ENCODE peak calls at places on chromosomes 13 and 19, in seven cellular contexts. E, W, P, A, O, U and M are unnamed samples.
A peak's percentile ranks its signal among the peaks of the same experiment; 100 is the strongest.

GRCh38 chr13:74070065-74070464 is 64.1 kb downstream of the KLF12 start:
- DNase-seq in E (no peak), W (no peak), P (no peak), A (no peak), O (no peak), U (no peak), M (no peak)

GRCh38 chr13:47420568-47420967 is 523.7 kb upstream of the HTR2A start:
- DNase-seq in E (no peak), W (no peak), P (peak; percentile 14), A (no peak), O (no peak), U (no peak), M (no peak)

GRCh38 chr13:97852181-97852874 is 101.1 kb upstream of the IPO5 start:
- DNase-seq in E (no peak), W (no peak), P (no peak), A (no peak), O (no peak), U (no peak), M (no peak)

GRCh38 chr19:8487137-8487851 is 15.1 kb downstream of the PRAM1 start:
- DNase-seq in E (no peak), W (no peak), P (no peak), A (no peak), O (no peak), U (no peak), M (no peak)

GRCh38 chr13:79735228-79735627 is 254.3 kb downstream of the NDFIP2 start:
- DNase-seq in E (no peak), W (no peak), P (no peak), A (no peak), O (no peak), U (no peak), M (no peak)

GRCh38 chr19:799076-799881 is 2.0 kb downstream of the PTBP1 start:
- DNase-seq in E (no peak), W (no peak), P (peak; percentile 59), A (no peak), O (peak; percentile 72), U (no peak), M (peak; percentile 17)

GRCh38 chr19:15684828-15685227 is 11.9 kb downstream of the CYP4F12 start:
- DNase-seq in E (no peak), W (no peak), P (no peak), A (no peak), O (no peak), U (no peak), M (no peak)

GRCh38 chr13:112874751-112875300 is 94.2 kb upstream of the MCF2L start:
- DNase-seq in E (no peak), W (no peak), P (no peak), A (no peak), O (peak; percentile 5), U (no peak), M (no peak)

GRCh38 chr19:41447732-41448332 is 4.9 kb downstream of the ERICH4 start:
- DNase-seq in E (no peak), W (no peak), P (no peak), A (no peak), O (no peak), U (no peak), M (no peak)

GRCh38 chr19:4987286-4987685 is 18.4 kb downstream of the KDM4B start:
- DNase-seq in E (no peak), W (no peak), P (no peak), A (no peak), O (no peak), U (no peak), M (no peak)

GRCh38 chr13:35961461-35962220 is 169.5 kb downstream of the DCLK1 start:
- DNase-seq in E (no peak), W (no peak), P (peak; percentile 34), A (no peak), O (no peak), U (no peak), M (no peak)
- TF ChIP-seq CTCF in E (no peak), W (peak; percentile 9), P (peak; percentile 19), A (peak; percentile 33), O (no peak), U (peak; percentile 52), M (no peak)

DNA sequence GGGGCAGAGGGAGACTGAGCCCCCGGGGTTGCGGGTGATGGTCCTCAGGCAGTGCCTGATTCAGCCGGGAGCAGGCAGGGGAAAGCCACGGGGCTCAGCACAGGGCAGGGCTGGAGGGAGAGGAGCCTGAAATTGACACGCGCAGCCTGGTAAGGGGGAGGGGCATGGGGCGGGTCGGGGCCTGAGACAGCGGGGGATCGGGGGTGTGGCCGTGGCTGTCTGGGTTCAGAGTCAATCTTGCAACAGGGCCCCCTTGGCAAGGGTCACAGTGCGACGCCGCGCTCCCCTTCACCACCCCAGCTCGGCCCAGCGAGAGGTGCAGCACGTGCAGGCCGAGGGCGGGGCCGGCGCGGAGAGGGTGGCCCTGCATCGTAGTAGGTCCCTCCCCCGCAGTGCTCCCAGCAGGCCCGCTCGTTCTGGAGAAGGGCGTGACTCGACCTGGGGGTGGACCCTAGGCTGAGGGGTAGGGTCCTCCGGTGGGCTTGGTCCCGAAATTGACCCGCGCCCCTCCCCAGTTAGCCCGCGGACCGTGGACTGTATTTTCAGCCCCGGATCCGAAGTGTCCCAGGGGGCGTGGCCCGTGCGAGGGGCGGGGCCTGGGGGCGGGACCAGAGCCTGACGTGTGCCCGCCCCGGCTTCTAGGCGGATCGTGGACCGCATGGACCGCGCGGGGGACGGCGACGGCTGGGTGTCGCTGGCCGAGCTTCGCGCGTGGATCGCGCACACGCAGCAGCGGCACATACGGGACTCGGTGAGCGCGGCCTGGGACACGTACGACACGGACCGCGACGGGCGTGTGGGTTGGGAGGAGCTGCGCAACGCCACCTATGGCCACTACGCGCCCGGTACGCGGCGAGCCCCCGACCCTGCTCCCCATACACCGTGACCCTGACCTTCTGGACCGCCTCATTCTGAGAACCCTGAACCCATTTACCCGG is 6.0 kb downstream of the RCN3 start:
- DNase-seq in E (peak; percentile 61), W (peak; percentile 63), P (peak; percentile 50), A (no peak), O (peak; percentile 87), U (peak; percentile 83), M (peak; percentile 63)
- TF ChIP-seq CTCF in E (no peak), W (no peak), P (no peak), A (peak; percentile 48), O (peak; percentile 63), U (peak; percentile 74), M (peak; percentile 0)

GRCh38 chr13:76993021-76993420 is 1.1 kb downstream of the CLN5 start:
- DNase-seq in E (no peak), W (no peak), P (peak; percentile 49), A (no peak), O (no peak), U (no peak), M (no peak)

GRCh38 chr13:76993473-76993872 is 1.6 kb downstream of the CLN5 start:
- DNase-seq in E (no peak), W (no peak), P (no peak), A (no peak), O (no peak), U (no peak), M (no peak)

GRCh38 chr13:76991432-76991795 is 467 bp upstream of the CLN5 start:
- DNase-seq in E (peak; percentile 46), W (peak; percentile 46), P (no peak), A (no peak), O (no peak), U (no peak), M (no peak)

GRCh38 chr13:76992548-76993001 is 694 bp downstream of the CLN5 start:
- DNase-seq in E (peak; percentile 61), W (peak; percentile 40), P (peak; percentile 43), A (no peak), O (peak; percentile 16), U (no peak), M (no peak)

GRCh38 chr13:76991796-76992547 is at the start of gene CLN5:
- DNase-seq in E (peak; percentile 93), W (peak; percentile 90), P (peak; percentile 91), A (peak; percentile 63), O (peak; percentile 91), U (peak; percentile 93), M (peak; percentile 68)
- TF ChIP-seq CTCF in E (no peak), W (no peak), P (no peak), A (no peak), O (peak; percentile 10), U (no peak), M (no peak)

GRCh38 chr19:18589380-18590272 is 1.0 kb downstream of the REX1BD start:
- DNase-seq in E (peak; percentile 72), W (peak; percentile 61), P (peak; percentile 68), A (peak; percentile 40), O (peak; percentile 85), U (no peak), M (no peak)

GRCh38 chr19:18587962-18588610 is 512 bp upstream of the REX1BD start:
- DNase-seq in E (no peak), W (no peak), P (no peak), A (no peak), O (no peak), U (no peak), M (no peak)

GRCh38 chr19:18588611-18589379 is at the start of gene REX1BD:
- DNase-seq in E (peak; percentile 85), W (peak; percentile 59), P (peak; percentile 77), A (peak; percentile 44), O (peak; percentile 91), U (peak; percentile 88), M (no peak)

GRCh38 chr19:18587561-18587960 is 1.0 kb upstream of the REX1BD start:
- DNase-seq in E (no peak), W (no peak), P (no peak), A (no peak), O (no peak), U (no peak), M (no peak)

DNA sequence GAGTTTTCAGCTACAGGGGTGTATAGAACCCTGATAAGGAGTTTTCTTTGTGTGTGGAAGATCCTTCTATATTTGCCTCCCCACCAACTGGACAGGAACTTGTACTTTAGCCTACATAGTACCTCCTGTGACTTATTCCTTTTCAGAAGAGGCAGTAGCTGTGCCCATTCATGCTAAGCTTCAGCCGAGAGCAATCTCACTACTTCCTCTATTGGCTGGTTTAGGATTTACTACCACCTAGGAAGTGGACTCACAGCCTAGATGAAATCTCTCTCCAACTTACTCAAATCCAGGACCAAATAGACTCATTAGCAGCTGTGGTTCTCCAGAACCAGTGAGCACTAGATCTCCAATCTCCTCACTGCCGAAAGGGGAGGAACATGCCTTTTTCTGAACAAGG is 2.3 kb upstream of the REX1BD start:
- DNase-seq in E (no peak), W (no peak), P (no peak), A (no peak), O (no peak), U (no peak), M (no peak)
- TF ChIP-seq CTCF in E (no peak), W (no peak), P (peak; percentile 7), A (peak; percentile 30), O (no peak), U (no peak), M (no peak)

GRCh38 chr13:50969691-50970090 is 60.1 kb downstream of the RNASEH2B start:
- DNase-seq in E (no peak), W (no peak), P (no peak), A (no peak), O (peak; percentile 28), U (no peak), M (no peak)
- TF ChIP-seq CTCF in E (no peak), W (no peak), P (peak; percentile 1), A (peak; percentile 48), O (no peak), U (no peak), M (peak; percentile 11)

GRCh38 chr13:30766957-30767603 is 31.7 kb downstream of the ALOX5AP start:
- DNase-seq in E (no peak), W (no peak), P (no peak), A (no peak), O (no peak), U (no peak), M (no peak)
- TF ChIP-seq CTCF in E (no peak), W (no peak), P (no peak), A (no peak), O (no peak), U (no peak), M (no peak)

GRCh38 chr13:23512762-23513395 is 57.3 kb upstream of the TNFRSF19 start:
- DNase-seq in E (no peak), W (no peak), P (no peak), A (no peak), O (no peak), U (no peak), M (no peak)
- TF ChIP-seq CTCF in E (no peak), W (no peak), P (no peak), A (peak; percentile 21), O (peak; percentile 66), U (peak; percentile 67), M (no peak)